ENCODE peak calls at places on chromosomes 11 and 22, in five cellular contexts. One of them, this sample, is unnamed. For H3K36me3, the result is how much of the 10 kb centered on the place peaks cover.

GRCh38 chr11:114109206-114110090 is 49.9 kb downstream of the ZBTB16 start:
- DNase-seq in GM12878: no peak
- DNase-seq in PC-3: no peak
- DNase-seq in IMR-90: no peak
- DNase-seq in BE2C: no peak
- DNase-seq in this sample: no peak

GRCh38 chr22:37741312-37741795 is 44.5 kb downstream of the TRIOBP start:
- DNase-seq in GM12878: no peak
- DNase-seq in PC-3: peak
- DNase-seq in IMR-90: peak
- DNase-seq in BE2C: peak
- DNase-seq in this sample: peak

GRCh38 chr11:22193348-22194051 is 615 bp downstream of the ANO5 start:
- DNase-seq in GM12878: no peak
- DNase-seq in PC-3: no peak
- DNase-seq in IMR-90: no peak
- DNase-seq in BE2C: peak
- DNase-seq in this sample: peak

GRCh38 chr11:117921893-117922292 is 7.3 kb downstream of the TMPRSS13 start:
- DNase-seq in GM12878: no peak
- DNase-seq in PC-3: no peak
- DNase-seq in IMR-90: no peak
- DNase-seq in BE2C: no peak
- DNase-seq in this sample: no peak

GRCh38 chr11:937853-938261 is 12.2 kb downstream of the AP2A2 start:
- DNase-seq in GM12878: no peak
- DNase-seq in PC-3: no peak
- DNase-seq in IMR-90: no peak
- DNase-seq in BE2C: no peak
- DNase-seq in this sample: no peak

GRCh38 chr22:23113067-23113846 is 28.5 kb downstream of the RSPH14 start:
- DNase-seq in GM12878: no peak
- DNase-seq in PC-3: no peak
- DNase-seq in IMR-90: peak
- DNase-seq in BE2C: peak
- DNase-seq in this sample: no peak

GRCh38 chr22:42648368-42649260 is 578 bp downstream of the CYB5R3 start:
- DNase-seq in GM12878: no peak
- DNase-seq in PC-3: peak
- DNase-seq in IMR-90: no peak
- DNase-seq in BE2C: no peak
- DNase-seq in this sample: peak

GRCh38 chr11:45333506-45333971 is 47.4 kb upstream of the SYT13 start:
- DNase-seq in GM12878: no peak
- DNase-seq in PC-3: peak
- DNase-seq in IMR-90: peak
- DNase-seq in BE2C: peak
- DNase-seq in this sample: peak

GRCh38 chr22:45164217-45165123 is 745 bp downstream of the NUP50 start:
- DNase-seq in GM12878: no peak
- DNase-seq in PC-3: no peak
- DNase-seq in IMR-90: no peak
- DNase-seq in BE2C: peak
- DNase-seq in this sample: peak

GRCh38 chr11:7019500-7020182 is 505 bp downstream of the ZNF214 start:
- DNase-seq in GM12878: no peak
- DNase-seq in PC-3: no peak
- DNase-seq in IMR-90: peak
- DNase-seq in BE2C: peak
- DNase-seq in this sample: peak

GRCh38 chr11:65645710-65646109 is 7.8 kb downstream of the SIPA1 start:
- DNase-seq in GM12878: no peak
- DNase-seq in PC-3: no peak
- DNase-seq in IMR-90: peak
- DNase-seq in BE2C: no peak
- DNase-seq in this sample: peak

GRCh38 chr22:38829485-38829884 is 14.3 kb downstream of the NPTXR start:
- DNase-seq in GM12878: no peak
- DNase-seq in PC-3: no peak
- DNase-seq in IMR-90: no peak
- DNase-seq in BE2C: no peak
- DNase-seq in this sample: peak

GRCh38 chr11:117814766-117815261 is 9.7 kb downstream of the FXYD2 start:
- DNase-seq in GM12878: peak
- DNase-seq in PC-3: no peak
- DNase-seq in IMR-90: no peak
- DNase-seq in BE2C: peak
- DNase-seq in this sample: no peak

GRCh38 chr22:26597026-26597425 is 7.1 kb upstream of the TPST2 start:
- DNase-seq in GM12878: no peak
- DNase-seq in PC-3: no peak
- DNase-seq in IMR-90: no peak
- DNase-seq in BE2C: no peak
- DNase-seq in this sample: no peak

GRCh38 chr22:43437871-43438475 is 26.2 kb downstream of the MPPED1 start:
- DNase-seq in GM12878: no peak
- DNase-seq in PC-3: no peak
- DNase-seq in IMR-90: no peak
- DNase-seq in BE2C: no peak
- DNase-seq in this sample: no peak

GRCh38 chr11:278001-278951 is at the start of gene NLRP6:
- DNase-seq in GM12878: no peak
- DNase-seq in PC-3: no peak
- DNase-seq in IMR-90: no peak
- DNase-seq in BE2C: no peak
- DNase-seq in this sample: no peak

GRCh38 chr11:10493041-10493663 is 38.1 kb downstream of the AMPD3 start:
- DNase-seq in GM12878: no peak
- DNase-seq in PC-3: no peak
- DNase-seq in IMR-90: no peak
- DNase-seq in BE2C: no peak
- DNase-seq in this sample: no peak

GRCh38 chr11:99117603-99118002 is 96.9 kb downstream of the CNTN5 start:
- DNase-seq in GM12878: no peak
- DNase-seq in PC-3: no peak
- DNase-seq in IMR-90: no peak
- DNase-seq in BE2C: no peak
- DNase-seq in this sample: no peak

GRCh38 chr11:17714870-17715269 is 4.5 kb upstream of the MYOD1 start:
- DNase-seq in GM12878: no peak
- DNase-seq in PC-3: no peak
- DNase-seq in IMR-90: no peak
- DNase-seq in BE2C: no peak
- DNase-seq in this sample: no peak

GRCh38 chr11:33294224-33294623 is 37.0 kb downstream of the HIPK3 start:
- DNase-seq in GM12878: no peak
- DNase-seq in PC-3: no peak
- DNase-seq in IMR-90: no peak
- DNase-seq in BE2C: no peak
- DNase-seq in this sample: no peak

GRCh38 chr11:62721994-62722393 is 5.3 kb downstream of the HNRNPUL2 start:
- DNase-seq in GM12878: no peak
- DNase-seq in PC-3: peak
- DNase-seq in IMR-90: peak
- DNase-seq in BE2C: no peak
- DNase-seq in this sample: no peak

GRCh38 chr11:61401558-61401957 is 9.2 kb downstream of the TMEM216 start:
- DNase-seq in GM12878: no peak
- DNase-seq in PC-3: no peak
- DNase-seq in IMR-90: no peak
- DNase-seq in BE2C: no peak
- DNase-seq in this sample: no peak
- H3K36me3 ChIP-seq in GM12878: under half
- H3K36me3 ChIP-seq in PC-3: half or more
- H3K36me3 ChIP-seq in IMR-90: under half
- H3K36me3 ChIP-seq in BE2C: under half
- H3K36me3 ChIP-seq in this sample: half or more

GRCh38 chr22:41234815-41235687 is 5.7 kb downstream of the CHADL start:
- DNase-seq in GM12878: no peak
- DNase-seq in PC-3: no peak
- DNase-seq in IMR-90: no peak
- DNase-seq in BE2C: no peak
- DNase-seq in this sample: no peak

GRCh38 chr22:41238570-41239442 is 1.9 kb downstream of the CHADL start:
- DNase-seq in GM12878: no peak
- DNase-seq in PC-3: no peak
- DNase-seq in IMR-90: no peak
- DNase-seq in BE2C: no peak
- DNase-seq in this sample: no peak

GRCh38 chr22:41239443-41240128 is 1.1 kb downstream of the CHADL start:
- DNase-seq in GM12878: no peak
- DNase-seq in PC-3: no peak
- DNase-seq in IMR-90: no peak
- DNase-seq in BE2C: no peak
- DNase-seq in this sample: no peak

GRCh38 chr22:41237707-41238569 is 2.8 kb downstream of the CHADL start:
- DNase-seq in GM12878: peak
- DNase-seq in PC-3: peak
- DNase-seq in IMR-90: peak
- DNase-seq in BE2C: no peak
- DNase-seq in this sample: peak

GRCh38 chr22:41237036-41237706 is 3.6 kb downstream of the CHADL start:
- DNase-seq in GM12878: no peak
- DNase-seq in PC-3: no peak
- DNase-seq in IMR-90: no peak
- DNase-seq in BE2C: no peak
- DNase-seq in this sample: no peak
- H3K4me3 ChIP-seq in GM12878: peak
- H3K4me3 ChIP-seq in PC-3: peak
- H3K4me3 ChIP-seq in IMR-90: peak
- H3K4me3 ChIP-seq in BE2C: no peak
- H3K4me3 ChIP-seq in this sample: peak

DNA sequence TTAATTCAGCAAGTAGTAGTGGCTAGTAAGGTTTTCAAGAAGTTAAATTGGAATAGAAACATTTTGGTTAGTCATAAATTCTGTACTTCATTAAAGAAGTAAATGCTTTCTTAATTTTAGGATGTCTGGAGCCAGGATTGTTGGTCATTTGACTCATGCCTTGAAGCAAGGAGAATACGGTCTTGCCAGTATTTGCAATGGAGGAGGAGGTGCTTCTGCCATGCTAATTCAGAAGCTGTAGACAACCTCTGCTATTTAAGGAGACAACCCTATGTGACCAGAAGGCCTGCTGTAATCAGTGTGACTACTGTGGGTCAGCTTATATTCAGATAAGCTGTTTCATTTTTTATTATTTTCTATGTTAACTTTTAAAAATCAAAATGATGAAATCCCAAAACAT is 25.8 kb downstream of the ACAT1 start:
- DNase-seq in GM12878: no peak
- DNase-seq in PC-3: no peak
- DNase-seq in IMR-90: no peak
- DNase-seq in BE2C: no peak
- DNase-seq in this sample: no peak
- H3K36me3 ChIP-seq in GM12878: under half
- H3K36me3 ChIP-seq in PC-3: under half
- H3K36me3 ChIP-seq in IMR-90: under half
- H3K36me3 ChIP-seq in BE2C: half or more
- H3K36me3 ChIP-seq in this sample: half or more

GRCh38 chr11:83034673-83035014 is 37.1 kb downstream of the RAB30 start:
- DNase-seq in GM12878: no peak
- DNase-seq in PC-3: no peak
- DNase-seq in IMR-90: no peak
- DNase-seq in BE2C: no peak
- DNase-seq in this sample: no peak

GRCh38 chr11:83033367-83033766 is 38.3 kb downstream of the RAB30 start:
- DNase-seq in GM12878: no peak
- DNase-seq in PC-3: no peak
- DNase-seq in IMR-90: no peak
- DNase-seq in BE2C: no peak
- DNase-seq in this sample: peak

GRCh38 chr11:83035070-83035854 is 36.4 kb downstream of the RAB30 start:
- DNase-seq in GM12878: no peak
- DNase-seq in PC-3: no peak
- DNase-seq in IMR-90: no peak
- DNase-seq in BE2C: no peak
- DNase-seq in this sample: peak

GRCh38 chr11:83036701-83037100 is 35.0 kb downstream of the RAB30 start:
- DNase-seq in GM12878: no peak
- DNase-seq in PC-3: no peak
- DNase-seq in IMR-90: no peak
- DNase-seq in BE2C: no peak
- DNase-seq in this sample: no peak

GRCh38 chr11:83033972-83034672 is 37.6 kb downstream of the RAB30 start:
- DNase-seq in GM12878: no peak
- DNase-seq in PC-3: peak
- DNase-seq in IMR-90: peak
- DNase-seq in BE2C: peak
- DNase-seq in this sample: peak
- H3K4me3 ChIP-seq in GM12878: peak
- H3K4me3 ChIP-seq in PC-3: peak
- H3K4me3 ChIP-seq in IMR-90: no peak
- H3K4me3 ChIP-seq in BE2C: peak
- H3K4me3 ChIP-seq in this sample: peak

GRCh38 chr11:121610706-121611105 is 157.9 kb upstream of the SORL1-AS1 start:
- DNase-seq in GM12878: no peak
- DNase-seq in PC-3: no peak
- DNase-seq in IMR-90: no peak
- DNase-seq in BE2C: no peak
- DNase-seq in this sample: no peak

GRCh38 chr11:121611242-121611641 is 158.5 kb upstream of the SORL1-AS1 start:
- DNase-seq in GM12878: no peak
- DNase-seq in PC-3: no peak
- DNase-seq in IMR-90: no peak
- DNase-seq in BE2C: no peak
- DNase-seq in this sample: no peak

GRCh38 chr11:121613724-121614123 is 161.0 kb upstream of the SORL1-AS1 start:
- DNase-seq in GM12878: no peak
- DNase-seq in PC-3: no peak
- DNase-seq in IMR-90: peak
- DNase-seq in BE2C: no peak
- DNase-seq in this sample: peak

GRCh38 chr11:121614661-121615240 is 162.0 kb upstream of the SORL1-AS1 start:
- DNase-seq in GM12878: no peak
- DNase-seq in PC-3: peak
- DNase-seq in IMR-90: no peak
- DNase-seq in BE2C: no peak
- DNase-seq in this sample: no peak

DNA sequence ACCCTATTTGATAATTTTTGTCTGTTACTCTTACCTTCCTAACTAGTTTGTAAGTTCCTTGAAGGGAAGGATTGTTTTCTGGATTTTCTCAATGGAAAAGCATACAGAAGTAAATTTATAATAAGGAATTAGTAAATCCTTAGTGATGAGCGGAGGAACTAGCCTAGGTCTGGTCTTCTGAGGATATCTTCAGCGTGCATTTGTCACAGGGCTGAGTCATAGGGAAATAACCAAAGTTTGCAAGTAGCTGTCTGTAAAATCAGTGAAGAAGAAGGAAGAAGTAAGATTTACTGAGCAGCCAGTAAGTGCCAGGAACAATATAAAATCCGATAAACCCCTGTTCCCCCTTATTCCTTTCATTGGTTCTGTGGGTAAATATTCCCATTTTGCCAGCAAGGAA is 162.7 kb upstream of the SORL1-AS1 start:
- DNase-seq in GM12878: no peak
- DNase-seq in PC-3: peak
- DNase-seq in IMR-90: peak
- DNase-seq in BE2C: no peak
- DNase-seq in this sample: peak
- H3K36me3 ChIP-seq in GM12878: under half
- H3K36me3 ChIP-seq in PC-3: under half
- H3K36me3 ChIP-seq in IMR-90: under half
- H3K36me3 ChIP-seq in BE2C: under half
- H3K36me3 ChIP-seq in this sample: under half

This sample was measured in adipocyte.